ENCODE peak calls at places on chromosomes 1 and 21, in four cellular contexts. E is naive thymus-derived CD4-positive, alpha-beta T cell; W is ovary; F is lower lobe of right lung. S is an unnamed sample. For H3K4me1, the result is how much of the 10 kb centered on the place peaks cover.

GRCh38 chr1:23376890-23377811 is 7.5 kb upstream of the ZNF436 start:
- DNase-seq in E (no peak), W (peak), F (no peak), S (peak)

GRCh38 chr1:45945426-45945825 is 142.0 kb downstream of the MAST2 start:
- DNase-seq in E (no peak), W (no peak), F (no peak), S (no peak)

GRCh38 chr21:46079357-46080170 is 18.3 kb upstream of the COL6A2 start:
- DNase-seq in E (no peak), W (peak), F (peak), S (peak)

GRCh38 chr1:170375082-170375733 is 156.8 kb upstream of the GORAB start:
- DNase-seq in E (no peak), W (no peak), F (no peak), S (no peak)

GRCh38 chr1:205240569-205240968 is 12.8 kb downstream of the TMCC2 start:
- DNase-seq in E (no peak), W (no peak), F (no peak), S (no peak)

GRCh38 chr1:58755468-58755872 is 28.4 kb downstream of the JUN start:
- DNase-seq in E (peak), W (peak), F (peak), S (peak)

GRCh38 chr1:235990376-235990795 is 74.5 kb downstream of the NID1 start:
- DNase-seq in E (no peak), W (no peak), F (no peak), S (no peak)

GRCh38 chr1:240234477-240235225 is 143.0 kb downstream of the FMN2 start:
- DNase-seq in E (no peak), W (no peak), F (no peak), S (no peak)

GRCh38 chr1:115592264-115592663 is 49.5 kb upstream of the VANGL1 start:
- DNase-seq in E (no peak), W (no peak), F (no peak), S (no peak)

GRCh38 chr1:71053146-71053545 is 5.5 kb upstream of the PTGER3 start:
- DNase-seq in E (no peak), W (no peak), F (no peak), S (no peak)

GRCh38 chr21:38942617-38943245 is 137.0 kb downstream of the ETS2 start:
- DNase-seq in E (no peak), W (no peak), F (no peak), S (no peak)

GRCh38 chr21:34636961-34637360 is 22.0 kb upstream of the RCAN1 start:
- DNase-seq in E (no peak), W (no peak), F (no peak), S (no peak)

GRCh38 chr1:40873863-40874472 is 11.8 kb upstream of the CITED4 start:
- DNase-seq in E (no peak), W (no peak), F (no peak), S (no peak)

GRCh38 chr1:190119683-190120082 is 358.0 kb downstream of the BRINP3 start:
- DNase-seq in E (no peak), W (no peak), F (no peak), S (no peak)

GRCh38 chr1:12600880-12601633 is 17.0 kb downstream of the DHRS3 start:
- DNase-seq in E (peak), W (no peak), F (no peak), S (peak)

GRCh38 chr1:208565761-208566440 is 321.7 kb upstream of the PLXNA2 start:
- DNase-seq in E (no peak), W (no peak), F (no peak), S (no peak)

GRCh38 chr1:161940866-161941591 is 82.6 kb downstream of the OLFML2B start:
- DNase-seq in E (no peak), W (no peak), F (no peak), S (no peak)

GRCh38 chr1:61141288-61142044 is 59.1 kb downstream of the NFIA start:
- DNase-seq in E (no peak), W (peak), F (no peak), S (no peak)

GRCh38 chr1:118404024-118404423 is 219.0 kb upstream of the SPAG17 start:
- DNase-seq in E (no peak), W (no peak), F (no peak), S (no peak)

GRCh38 chr1:42741706-42742105 is 1.7 kb upstream of the CLDN19 start:
- DNase-seq in E (no peak), W (no peak), F (no peak), S (no peak)

GRCh38 chr1:85707267-85707989 is 805 bp downstream of the ZNHIT6 start:
- DNase-seq in E (no peak), W (no peak), F (no peak), S (no peak)

GRCh38 chr1:32754282-32755097 is 51.9 kb upstream of the SYNC start:
- DNase-seq in E (peak), W (no peak), F (peak), S (peak)

GRCh38 chr1:214882621-214883020 is 199.9 kb upstream of the KCNK2 start:
- DNase-seq in E (no peak), W (no peak), F (no peak), S (no peak)

GRCh38 chr1:2378441-2378851 is 12.9 kb downstream of the MORN1 start:
- DNase-seq in E (no peak), W (no peak), F (peak), S (no peak)

GRCh38 chr1:25723250-25723880 is 76.6 kb upstream of the SELENON start:
- DNase-seq in E (no peak), W (no peak), F (no peak), S (no peak)

GRCh38 chr1:87834941-87835340 is 506.3 kb downstream of the LMO4 start:
- DNase-seq in E (no peak), W (no peak), F (no peak), S (no peak)

GRCh38 chr1:162212713-162213112 is 143.2 kb downstream of the NOS1AP start:
- DNase-seq in E (no peak), W (no peak), F (no peak), S (no peak)

DNA sequence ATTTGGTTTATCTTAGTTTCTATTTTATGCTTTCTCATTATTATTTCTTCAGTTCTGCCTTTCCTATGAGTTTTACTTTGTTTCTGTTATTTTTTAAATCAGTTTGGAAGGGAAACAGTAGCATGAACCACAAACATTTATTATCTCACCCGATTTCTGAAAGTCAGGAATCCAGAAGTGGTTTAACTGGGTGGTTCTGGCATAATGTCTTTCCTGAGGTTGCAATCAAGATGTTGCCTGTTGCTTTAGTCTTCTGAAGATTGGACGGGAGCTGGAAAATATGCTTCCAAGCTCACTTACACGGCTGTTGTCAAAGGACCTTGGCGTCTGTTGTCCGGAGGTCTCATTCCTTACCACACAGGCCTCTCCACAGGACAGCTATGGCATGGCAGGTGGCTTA is 50.4 kb downstream of the SNRPE start:
- DNase-seq in E (no peak), W (no peak), F (no peak), S (no peak)
- H3K4me1 ChIP-seq in E (under half), W (under half), F (under half), S (under half)

GRCh38 chr1:181136738-181137122 is 48.2 kb downstream of the IER5 start:
- DNase-seq in E (no peak), W (no peak), F (no peak), S (no peak)
- H3K4me1 ChIP-seq in E (under half), W (under half), F (under half), S (under half)

DNA sequence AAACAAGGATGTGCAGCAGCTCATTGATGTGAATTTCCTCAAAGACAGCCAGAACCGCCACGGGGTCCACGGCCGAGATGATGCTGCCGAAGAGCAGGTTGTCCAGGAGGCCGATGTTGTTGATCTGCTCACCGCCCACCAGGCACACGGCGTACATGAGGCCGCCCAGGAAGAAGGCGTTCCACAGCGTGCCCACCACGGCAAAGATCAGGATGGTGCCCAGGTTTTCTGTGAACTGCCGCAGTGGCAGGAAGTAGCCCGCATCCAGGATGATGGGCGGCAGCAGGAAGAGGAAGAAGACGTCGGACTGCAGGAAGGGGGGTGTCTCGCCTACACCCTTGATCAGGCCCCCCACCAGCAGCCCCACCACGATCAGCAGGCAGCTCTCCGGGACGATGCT is 41.1 kb downstream of the SLC9A1 start:
- DNase-seq in E (no peak), W (no peak), F (no peak), S (no peak)
- H3K4me1 ChIP-seq in E (under half), W (under half), F (half or more), S (under half)

GRCh38 chr21:37458669-37459276 is 92.2 kb downstream of the DYRK1A start:
- DNase-seq in E (no peak), W (no peak), F (no peak), S (no peak)

GRCh38 chr21:37454869-37455503 is 88.4 kb downstream of the DYRK1A start:
- DNase-seq in E (no peak), W (no peak), F (no peak), S (no peak)

GRCh38 chr21:37452222-37452621 is 85.6 kb downstream of the DYRK1A start:
- DNase-seq in E (no peak), W (no peak), F (no peak), S (peak)

GRCh38 chr21:37453350-37453749 is 86.8 kb downstream of the DYRK1A start:
- DNase-seq in E (no peak), W (no peak), F (no peak), S (no peak)

DNA sequence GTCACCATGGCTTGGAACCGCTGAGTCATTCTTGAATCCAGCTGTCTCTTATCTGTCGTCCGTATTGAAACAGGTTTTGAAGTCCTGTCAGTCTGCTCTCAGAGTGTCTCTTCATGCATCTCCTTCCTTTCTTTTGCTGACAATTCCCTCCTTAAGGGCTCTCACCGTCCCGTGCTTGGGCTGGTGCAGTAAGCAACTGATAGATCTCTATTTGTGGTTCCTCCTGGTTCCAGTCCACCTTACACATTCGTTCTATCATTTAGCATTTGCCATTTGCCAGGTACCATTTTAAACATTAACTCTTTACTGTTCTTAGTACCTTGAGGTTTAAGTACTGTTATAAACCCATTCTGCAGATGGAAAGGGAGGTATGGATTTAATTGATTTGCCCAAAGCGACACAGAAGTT is 88.9 kb downstream of the DYRK1A start:
- DNase-seq in E (no peak), W (no peak), F (no peak), S (no peak)
- H3K4me1 ChIP-seq in E (under half), W (under half), F (half or more), S (under half)

GRCh38 chr1:8022395-8023286 is 3.5 kb downstream of the ERRFI1 start:
- DNase-seq in E (no peak), W (no peak), F (no peak), S (no peak)
- H3K4me1 ChIP-seq in E (under half), W (under half), F (half or more), S (under half)

GRCh38 chr1:15177710-15178166 is 24.2 kb downstream of the TMEM51 start:
- DNase-seq in E (no peak), W (no peak), F (no peak), S (no peak)

GRCh38 chr1:15180189-15180588 is 26.6 kb downstream of the TMEM51 start:
- DNase-seq in E (no peak), W (no peak), F (no peak), S (no peak)

GRCh38 chr1:15180945-15181523 is 27.5 kb downstream of the TMEM51 start:
- DNase-seq in E (no peak), W (no peak), F (no peak), S (no peak)

GRCh38 chr1:15178571-15179484 is 25.3 kb downstream of the TMEM51 start:
- DNase-seq in E (no peak), W (peak), F (no peak), S (peak)

GRCh38 chr1:15179485-15179883 is 25.9 kb downstream of the TMEM51 start:
- DNase-seq in E (no peak), W (no peak), F (no peak), S (no peak)
- H3K4me1 ChIP-seq in E (under half), W (under half), F (under half), S (under half)

GRCh38 chr1:228084797-228085196 is 2.3 kb downstream of the ARF1 start:
- DNase-seq in E (no peak), W (no peak), F (peak), S (no peak)

GRCh38 chr1:228084325-228084724 is 1.8 kb downstream of the ARF1 start:
- DNase-seq in E (no peak), W (no peak), F (peak), S (peak)

GRCh38 chr1:228082260-228082974 is at the start of gene ARF1:
- DNase-seq in E (peak), W (peak), F (peak), S (peak)

GRCh38 chr1:228082975-228083870 is 715 bp downstream of the ARF1 start:
- DNase-seq in E (peak), W (peak), F (peak), S (peak)

DNA sequence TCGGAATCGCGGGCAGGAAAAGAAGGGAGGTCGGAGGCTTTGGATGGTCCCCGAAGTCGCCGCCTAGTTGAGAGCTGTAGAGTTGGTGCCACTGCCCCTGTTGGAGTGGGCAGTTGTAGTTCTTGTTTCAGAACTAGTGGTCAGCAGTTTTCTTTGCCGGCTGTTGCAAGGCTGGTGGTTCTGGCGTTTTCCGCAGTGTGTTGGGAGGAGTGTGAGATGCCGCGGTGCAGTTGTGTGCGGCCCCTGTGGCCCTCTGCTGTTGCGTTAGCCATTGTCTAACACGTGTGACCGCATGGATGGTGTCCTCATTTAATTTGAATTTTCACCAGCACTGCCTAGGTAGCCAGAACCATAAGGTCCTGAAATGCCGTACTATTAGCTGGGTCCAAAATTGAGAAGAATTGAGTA is 1.4 kb downstream of the ARF1 start:
- DNase-seq in E (no peak), W (no peak), F (peak), S (peak)
- H3K4me1 ChIP-seq in E (half or more), W (under half), F (half or more), S (half or more)

DNA sequence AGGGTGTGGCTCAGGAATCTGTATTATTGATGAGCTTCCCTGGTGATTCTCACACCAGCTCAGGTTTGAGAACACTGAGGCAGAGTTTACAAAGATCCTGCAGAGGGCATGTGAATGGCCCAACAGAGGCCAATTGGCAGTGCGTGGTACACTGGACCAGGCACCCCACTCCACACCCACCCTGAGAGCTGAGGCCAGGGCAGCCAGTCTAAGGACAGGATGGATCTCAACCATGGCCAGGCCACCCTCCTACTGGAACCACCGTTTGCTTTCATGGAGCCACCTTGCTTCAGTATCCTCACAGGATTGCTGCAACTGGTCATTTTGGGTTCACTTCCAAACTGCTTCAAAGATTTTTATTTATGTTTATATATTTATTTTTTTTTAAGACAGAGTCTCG is 7.3 kb upstream of the RASSF5 start:
- DNase-seq in E (no peak), W (no peak), F (no peak), S (no peak)
- H3K4me1 ChIP-seq in E (under half), W (under half), F (half or more), S (under half)

S was measured in hepatocyte.